ENCODE peak calls at places on chromosomes 4 and X, in eight cellular contexts. W, Q, R, V, H, X, Z and G are unnamed samples.

GRCh38 chrX:23374291-23374690 is 39.6 kb downstream of the PTCHD1 start:
- DNase-seq in W (no peak), Q (no peak), R (no peak), V (no peak), H (no peak), X (no peak), Z (no peak), G (no peak)

GRCh38 chr4:105399535-105400161 is 74.2 kb downstream of the PPA2 start:
- DNase-seq in W (peak), Q (peak), R (peak), V (peak), H (no peak), X (peak), Z (peak), G (no peak)

GRCh38 chrX:150848914-150849365 is 49.5 kb downstream of the CD99L2 start:
- DNase-seq in W (no peak), Q (no peak), R (peak), V (no peak), H (no peak), X (peak), Z (no peak), G (no peak)

GRCh38 chr4:531076-531475 is 32.1 kb downstream of the PIGG start:
- DNase-seq in W (no peak), Q (no peak), R (no peak), V (no peak), H (no peak), X (no peak), Z (no peak), G (no peak)

GRCh38 chr4:9904976-9905587 is 116.2 kb downstream of the SLC2A9 start:
- DNase-seq in W (no peak), Q (no peak), R (no peak), V (peak), H (no peak), X (peak), Z (no peak), G (no peak)

GRCh38 chr4:184548651-184549341 is 74.4 kb upstream of the IRF2 start:
- DNase-seq in W (no peak), Q (no peak), R (no peak), V (no peak), H (no peak), X (no peak), Z (no peak), G (no peak)

GRCh38 chr4:176545886-176546285 is 226.1 kb downstream of the SPCS3 start:
- DNase-seq in W (no peak), Q (no peak), R (peak), V (peak), H (no peak), X (no peak), Z (no peak), G (no peak)

GRCh38 chr4:98688416-98689290 is 30.2 kb upstream of the TSPAN5 start:
- DNase-seq in W (no peak), Q (peak), R (no peak), V (peak), H (no peak), X (peak), Z (peak), G (no peak)

GRCh38 chrX:86349115-86349514 is 200.9 kb downstream of the DACH2 start:
- DNase-seq in W (no peak), Q (no peak), R (no peak), V (no peak), H (no peak), X (no peak), Z (no peak), G (no peak)

GRCh38 chr4:73142995-73143547 is 73.6 kb upstream of the COX18 start:
- DNase-seq in W (no peak), Q (no peak), R (no peak), V (peak), H (no peak), X (peak), Z (peak), G (no peak)
- TF ChIP-seq CTCF in W (no peak), Q (peak), R (peak), V (no peak), H (no peak), X (peak), Z (no peak), G (no peak)

GRCh38 chrX:21972721-21973120 is 32.2 kb downstream of the SMS start:
- DNase-seq in W (no peak), Q (no peak), R (no peak), V (peak), H (no peak), X (peak), Z (peak), G (no peak)
- TF ChIP-seq CTCF in W (no peak), Q (no peak), R (no peak), V (no peak), H (no peak), X (peak), Z (peak), G (no peak)

DNA sequence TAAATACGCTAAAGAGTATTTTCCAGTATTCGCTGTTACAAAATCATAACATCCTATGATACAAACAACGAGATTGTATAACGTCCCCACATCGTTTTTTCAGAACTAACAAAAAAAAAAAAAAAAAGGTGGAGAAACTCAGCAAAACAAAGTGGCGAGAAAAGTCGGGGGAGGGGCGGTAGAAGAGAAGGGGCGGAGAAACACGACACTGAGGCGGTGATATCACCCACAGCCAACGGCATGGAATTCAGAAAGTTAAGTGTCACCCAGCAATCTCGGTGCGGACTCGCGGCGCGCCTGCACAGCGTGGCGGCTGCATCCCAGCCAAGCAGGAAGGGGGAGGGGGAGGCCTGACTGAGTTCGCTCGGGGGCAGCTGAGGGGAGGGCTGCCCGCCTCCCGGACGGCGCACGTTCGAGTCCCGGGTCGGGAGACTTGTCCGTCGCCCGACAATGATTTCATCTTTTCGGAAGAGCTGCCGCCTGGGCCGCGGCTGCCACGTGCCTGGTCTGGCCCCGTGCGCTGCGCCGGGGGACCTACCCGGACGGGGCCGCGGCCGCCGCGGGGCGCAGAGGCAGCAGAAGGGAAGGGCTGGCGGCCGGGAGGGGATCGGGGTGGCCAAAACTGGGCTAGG is 830 bp downstream of the SETD7 start:
- DNase-seq in W (peak), Q (peak), R (peak), V (peak), H (peak), X (peak), Z (peak), G (peak)
- TF ChIP-seq CTCF in W (no peak), Q (no peak), R (no peak), V (no peak), H (no peak), X (no peak), Z (no peak), G (no peak)

GRCh38 chr4:81069706-81070331 is 39.3 kb downstream of the BMP3 start:
- DNase-seq in W (peak), Q (peak), R (peak), V (peak), H (peak), X (peak), Z (peak), G (peak)
- TF ChIP-seq CTCF in W (peak), Q (peak), R (peak), V (peak), H (peak), X (peak), Z (peak), G (peak)

DNA sequence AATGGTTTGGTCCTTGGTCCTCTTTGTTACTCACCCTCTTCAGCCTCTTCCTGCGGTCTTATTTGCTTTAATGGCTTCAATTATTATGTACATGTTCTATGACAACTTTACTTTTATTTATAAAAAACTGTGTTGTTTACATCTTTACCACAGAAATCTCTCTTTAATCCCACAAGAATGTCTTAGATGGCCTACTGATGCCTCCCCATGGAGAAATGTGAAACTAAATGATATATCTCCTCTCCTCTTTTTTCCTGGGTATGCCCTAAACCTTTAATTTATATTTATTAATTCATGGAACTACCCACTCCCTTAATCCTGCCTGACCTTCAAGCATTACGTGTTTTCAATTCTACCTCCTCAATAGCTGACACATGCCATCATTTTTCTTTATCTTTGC is 573.2 kb downstream of the CENPC start:
- DNase-seq in W (no peak), Q (no peak), R (no peak), V (no peak), H (no peak), X (no peak), Z (no peak), G (no peak)
- TF ChIP-seq CTCF in W (no peak), Q (no peak), R (no peak), V (no peak), H (no peak), X (no peak), Z (no peak), G (no peak)

GRCh38 chr4:165355900-165356300 is 22.9 kb upstream of the CPE start:
- DNase-seq in W (no peak), Q (peak), R (no peak), V (peak), H (no peak), X (peak), Z (peak), G (peak)
- TF ChIP-seq CTCF in W (peak), Q (peak), R (peak), V (peak), H (no peak), X (peak), Z (peak), G (peak)

GRCh38 chr4:162272215-162272614 is 108.4 kb upstream of the FSTL5 start:
- DNase-seq in W (no peak), Q (no peak), R (no peak), V (no peak), H (no peak), X (no peak), Z (no peak), G (no peak)
- TF ChIP-seq CTCF in W (no peak), Q (no peak), R (no peak), V (no peak), H (no peak), X (no peak), Z (no peak), G (no peak)

GRCh38 chrX:13834316-13834715 is 17.4 kb upstream of the GPM6B start:
- DNase-seq in W (no peak), Q (no peak), R (no peak), V (no peak), H (no peak), X (no peak), Z (no peak), G (no peak)
- TF ChIP-seq CTCF in W (no peak), Q (no peak), R (no peak), V (no peak), H (no peak), X (no peak), Z (no peak), G (no peak)

DNA sequence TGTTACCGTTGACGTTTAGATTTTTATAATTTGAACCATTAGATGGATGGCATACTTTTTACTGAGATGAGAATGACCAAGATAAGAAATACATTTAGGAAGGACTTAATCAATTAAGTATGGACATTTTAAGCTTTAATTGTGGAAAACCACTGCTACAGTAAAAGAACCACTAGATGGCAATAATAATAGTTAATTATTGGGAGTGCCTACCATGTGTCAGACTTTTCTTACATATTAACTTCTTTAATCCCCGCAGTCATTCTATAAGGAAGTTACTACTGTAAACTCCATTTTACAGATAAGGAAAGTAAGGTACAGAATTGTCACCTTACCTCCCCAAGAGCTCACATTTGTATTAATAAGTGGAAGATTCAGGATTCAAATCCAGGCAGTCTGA is 48.5 kb upstream of the MYOZ2 start:
- DNase-seq in W (no peak), Q (no peak), R (no peak), V (peak), H (no peak), X (peak), Z (peak), G (no peak)
- TF ChIP-seq CTCF in W (peak), Q (peak), R (peak), V (peak), H (peak), X (peak), Z (peak), G (no peak)